ENCODE peak calls at places on chromosomes 1 and 21, in ten cellular contexts. L, I, O, G, J, W, V, Z, Y and F are unnamed samples. For H3K4me1, the result is how much of the 10 kb centered on the place peaks cover.

GRCh38 chr1:22665752-22666151 is 12.7 kb downstream of the C1QB start:
- DNase-seq in L (no peak), Y (no peak), W (no peak), V (peak), O (peak), Z (peak), I (no peak), G (peak), J (no peak), F (no peak)

GRCh38 chr1:233998926-233999325 is 94.5 kb downstream of the SLC35F3 start:
- DNase-seq in V (no peak), J (no peak), G (no peak), I (no peak), Z (no peak), W (no peak), Y (no peak), L (no peak), O (no peak), F (no peak)

GRCh38 chr1:49136738-49137251 is 360.1 kb upstream of the BEND5 start:
- DNase-seq in V (no peak), Z (no peak), Y (no peak), G (no peak), O (no peak), W (no peak), L (no peak), I (no peak), J (no peak), F (no peak)

GRCh38 chr1:232319106-232319505 is 310.8 kb downstream of the SIPA1L2 start:
- DNase-seq in L (no peak), J (no peak), I (peak), V (no peak), O (no peak), Y (peak), W (peak), Z (peak), G (no peak), F (no peak)

GRCh38 chr1:100034465-100034864 is 64.7 kb downstream of the SLC35A3 start:
- DNase-seq in O (no peak), L (no peak), I (no peak), W (no peak), V (no peak), Z (no peak), Y (no peak), J (no peak), G (peak), F (no peak)

GRCh38 chr1:170520601-170521000 is 11.4 kb upstream of the GORAB start:
- DNase-seq in Z (no peak), W (no peak), L (no peak), I (no peak), V (no peak), J (no peak), Y (no peak), O (peak), G (no peak), F (no peak)

GRCh38 chr1:235910357-235911299 is 43.9 kb upstream of the LYST start:
- DNase-seq in W (no peak), O (peak), G (peak), L (no peak), I (peak), Y (no peak), Z (peak), J (no peak), V (peak), F (peak)

GRCh38 chr1:212607206-212607923 is 1.2 kb upstream of the ATF3 start:
- DNase-seq in I (peak), V (peak), Z (peak), G (no peak), O (no peak), Y (peak), J (no peak), W (peak), L (peak), F (peak)

DNA sequence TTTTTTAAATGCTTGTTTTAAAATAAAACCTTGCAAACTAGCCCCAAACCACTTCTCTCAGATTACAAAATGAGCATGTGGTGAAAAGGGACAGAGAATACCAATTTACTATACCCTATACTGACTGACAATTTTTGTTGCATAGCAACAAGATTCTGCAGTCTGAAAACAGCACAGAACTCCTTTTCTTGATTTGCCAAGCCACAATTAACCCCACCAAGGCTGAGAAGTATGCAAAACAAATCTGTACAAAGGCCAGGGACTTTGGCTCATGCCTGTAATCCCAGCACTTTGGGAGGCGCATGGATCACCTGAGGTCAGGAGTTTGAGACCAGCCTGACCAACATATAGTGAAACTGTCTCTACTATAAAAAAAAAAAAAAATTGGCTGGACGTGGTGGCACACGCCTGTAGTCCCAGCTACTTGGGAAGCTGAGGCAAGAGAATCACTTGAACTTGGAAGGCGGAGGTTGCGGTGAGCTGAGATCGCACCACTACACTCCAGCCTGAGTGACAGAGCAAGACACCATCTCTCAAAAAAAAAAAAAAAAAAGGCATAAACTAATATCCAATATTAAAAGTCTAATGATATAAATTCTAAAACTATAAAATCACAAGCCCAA is 21.8 kb downstream of the ENAH start:
- DNase-seq in Z (no peak), W (no peak), L (no peak), O (peak), G (no peak), I (no peak), J (no peak), Y (no peak), V (no peak), F (no peak)
- H3K27ac ChIP-seq in Z (no peak), W (peak), L (no peak), O (no peak), G (no peak), I (no peak), J (no peak), Y (no peak), V (no peak), F (no peak)

GRCh38 chr1:119004781-119005180 is 16.6 kb upstream of the TBX15 start:
- DNase-seq in I (no peak), Y (no peak), L (no peak), V (no peak), O (no peak), J (no peak), Z (no peak), W (no peak), G (no peak), F (no peak)
- H3K4me1 ChIP-seq in I (under half), Y (half or more), L (under half), V (under half), O (under half), J (under half), Z (under half), W (under half), G (under half), F (under half)

GRCh38 chr1:67137307-67137753 is 2.6 kb upstream of the C1orf141 start:
- DNase-seq in Z (no peak), L (no peak), I (no peak), J (no peak), Y (no peak), O (no peak), V (no peak), G (no peak), W (no peak), F (no peak)

GRCh38 chr1:67142931-67143330 is 8.2 kb upstream of the C1orf141 start:
- DNase-seq in Y (no peak), Z (no peak), J (no peak), L (no peak), I (no peak), V (no peak), O (no peak), W (no peak), G (no peak), F (no peak)

GRCh38 chr1:67140460-67140859 is 5.7 kb upstream of the C1orf141 start:
- DNase-seq in I (no peak), Y (no peak), O (no peak), G (no peak), J (no peak), Z (no peak), L (no peak), W (no peak), V (no peak), F (no peak)

GRCh38 chr1:67135354-67135753 is 584 bp upstream of the C1orf141 start:
- DNase-seq in O (peak), L (no peak), I (no peak), J (no peak), W (no peak), Y (no peak), G (no peak), Z (peak), V (no peak), F (no peak)

DNA sequence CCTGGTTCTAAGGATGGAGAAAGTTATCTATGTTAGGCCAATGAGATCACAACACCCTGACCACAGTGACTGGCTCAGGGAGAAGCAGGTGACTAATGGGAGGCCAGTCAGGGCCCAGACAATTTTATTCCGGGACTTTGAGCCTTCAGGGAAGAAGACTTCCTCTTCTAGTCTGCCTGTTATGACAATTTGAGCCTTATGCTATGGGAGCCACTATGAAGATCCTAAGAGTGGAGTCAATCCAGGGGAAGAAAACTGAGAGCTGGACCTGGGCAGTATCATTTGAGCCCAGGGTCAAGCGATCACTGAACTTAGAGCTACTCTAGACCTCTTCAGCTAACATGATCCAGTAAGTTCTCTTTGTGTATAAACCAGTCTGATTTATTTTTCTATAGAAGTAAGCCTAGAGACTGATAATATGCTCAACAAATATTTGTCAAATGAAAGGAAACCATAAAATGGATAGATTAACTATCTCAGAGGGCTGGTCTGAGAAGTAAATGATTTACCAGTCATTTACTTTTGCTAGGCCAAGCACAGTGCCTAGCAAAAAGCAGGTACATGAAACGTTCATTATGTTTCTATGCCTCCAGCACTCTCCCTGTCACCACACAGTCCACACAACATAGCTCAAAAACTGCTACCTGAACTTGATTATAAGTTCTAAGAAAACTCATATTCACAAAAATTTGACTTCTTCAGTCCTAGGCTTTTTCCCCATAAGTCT is 4.2 kb upstream of the C1orf141 start:
- DNase-seq in V (no peak), L (no peak), Y (no peak), O (no peak), I (no peak), W (no peak), G (no peak), Z (no peak), J (no peak), F (no peak)
- H3K4me3 ChIP-seq in V (no peak), L (no peak), Y (no peak), O (no peak), I (no peak), W (no peak), G (no peak), Z (no peak), J (no peak), F (no peak)

GRCh38 chr1:208206092-208206698 is 38.0 kb downstream of the PLXNA2 start:
- DNase-seq in I (no peak), Z (no peak), V (no peak), O (no peak), J (no peak), W (no peak), L (no peak), Y (no peak), G (no peak), F (no peak)
- H3K27ac ChIP-seq in I (peak), Z (no peak), V (no peak), O (no peak), J (no peak), W (peak), L (peak), Y (peak), G (no peak), F (no peak)

DNA sequence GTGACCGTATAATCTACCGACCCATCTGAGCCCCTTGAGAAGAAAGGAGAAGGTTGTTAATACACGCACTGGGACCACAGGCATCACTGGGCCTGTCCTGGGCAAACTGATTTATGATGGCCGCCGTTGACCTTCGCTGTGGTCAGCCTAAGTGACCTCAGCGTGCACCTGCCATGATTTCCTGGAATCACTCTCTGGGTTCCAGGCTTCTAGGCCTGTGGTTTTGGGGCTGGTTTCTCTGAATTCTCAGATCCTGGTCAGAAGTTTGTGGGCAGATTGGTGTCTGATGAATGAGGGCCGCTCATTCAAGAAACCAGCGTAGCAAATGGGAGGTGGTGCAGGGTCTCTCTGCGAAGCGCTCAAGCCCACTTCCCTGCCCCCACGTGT is 64.0 kb downstream of the SIK1 start:
- DNase-seq in I (no peak), L (no peak), O (peak), V (no peak), W (no peak), Z (no peak), J (no peak), G (no peak), Y (no peak), F (no peak)
- H3K4me1 ChIP-seq in I (under half), L (under half), O (under half), V (under half), W (half or more), Z (under half), J (under half), G (under half), Y (under half), F (under half)

DNA sequence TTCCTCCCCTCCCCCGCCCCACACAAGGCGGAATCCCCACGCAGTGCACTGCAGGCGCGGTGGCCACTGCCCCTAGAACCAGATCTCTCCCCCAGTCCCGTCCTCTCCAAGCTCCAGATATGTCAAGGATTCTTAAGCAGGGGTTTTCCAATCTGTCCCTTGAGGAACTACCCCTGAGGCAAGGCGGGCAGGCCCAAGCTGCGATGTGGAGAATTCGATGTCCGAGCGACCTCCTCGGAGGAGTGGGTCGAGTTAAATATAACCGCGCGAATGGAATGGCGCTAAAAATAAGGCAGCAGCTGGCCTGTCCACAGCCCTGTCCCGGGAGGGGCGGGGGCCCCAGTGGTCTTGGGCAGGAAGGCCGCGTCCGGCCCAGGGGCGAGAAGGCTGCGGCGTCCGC is 5.8 kb upstream of the FOXD3 start:
- DNase-seq in Y (no peak), Z (no peak), J (no peak), W (no peak), L (no peak), I (no peak), V (no peak), G (no peak), O (no peak), F (no peak)
- H3K4me3 ChIP-seq in Y (no peak), Z (peak), J (no peak), W (peak), L (no peak), I (peak), V (no peak), G (peak), O (peak), F (no peak)